ENCODE peak calls at places on chromosomes 16 and 17, in nine cellular contexts. X is RWPE1, N is GM12865, Q is adrenal gland, U is GM20000, K is IMR-90, M is stomach, P is BE2C, R is GM10248. D is an unnamed sample.

GRCh38 chr16:53745753-53746258 is 41.9 kb downstream of the FTO start:
- DNase-seq in R (no peak), Q (no peak), P (no peak), X (peak), U (no peak), N (no peak), K (peak), M (no peak), D (no peak)

GRCh38 chr16:17304814-17305169 is 166.0 kb downstream of the XYLT1 start:
- DNase-seq in M (no peak), U (no peak), K (peak), Q (peak), X (no peak), P (no peak), R (no peak), N (no peak), D (no peak)

GRCh38 chr16:89525146-89525913 is 17.1 kb downstream of the SPG7 start:
- DNase-seq in U (peak), Q (no peak), K (no peak), P (no peak), X (no peak), R (peak), N (peak), M (no peak), D (no peak)

GRCh38 chr17:16381496-16381820 is 567 bp downstream of the UBB start:
- DNase-seq in U (no peak), X (no peak), Q (peak), N (peak), R (no peak), P (no peak), K (peak), M (no peak), D (no peak)

GRCh38 chr16:11036040-11036439 is 91.7 kb downstream of the CLEC16A start:
- DNase-seq in M (peak), P (no peak), R (no peak), K (no peak), N (no peak), X (no peak), Q (no peak), U (no peak), D (no peak)

GRCh38 chr17:31593806-31594205 is 202.3 kb downstream of the RAB11FIP4 start:
- DNase-seq in X (peak), U (no peak), N (no peak), K (peak), M (no peak), Q (no peak), R (no peak), P (peak), D (no peak)

GRCh38 chr17:42679492-42680330 is 1.9 kb downstream of the CCR10 start:
- DNase-seq in P (peak), U (peak), Q (peak), K (peak), R (peak), X (peak), N (peak), M (peak), D (peak)

GRCh38 chr17:81402530-81402941 is 7.3 kb downstream of the BAHCC1 start:
- DNase-seq in K (no peak), U (no peak), X (no peak), P (no peak), M (no peak), R (no peak), Q (no peak), N (no peak), D (no peak)

GRCh38 chr16:65106792-65107191 is 15.1 kb downstream of the CDH11 start:
- DNase-seq in N (no peak), K (peak), P (no peak), Q (no peak), M (no peak), U (no peak), R (no peak), X (no peak), D (no peak)

GRCh38 chr17:31488982-31489294 is 97.5 kb downstream of the RAB11FIP4 start:
- DNase-seq in R (no peak), Q (no peak), K (no peak), X (peak), P (no peak), U (no peak), N (no peak), M (peak), D (no peak)

GRCh38 chr17:30323262-30323894 is 10.5 kb downstream of the TMIGD1 start:
- DNase-seq in P (no peak), Q (no peak), N (peak), U (no peak), K (no peak), X (no peak), M (no peak), R (no peak), D (no peak)

GRCh38 chr16:74607310-74607966 is 524 bp upstream of the GLG1 start:
- DNase-seq in M (no peak), U (peak), N (no peak), Q (no peak), X (no peak), R (no peak), P (no peak), K (no peak), D (no peak)

GRCh38 chr17:78689029-78689428 is 93.0 kb downstream of the CYTH1 start:
- DNase-seq in M (no peak), P (no peak), Q (no peak), N (peak), K (no peak), R (no peak), X (no peak), U (no peak), D (no peak)
- TF ChIP-seq CTCF in M (no peak), P (peak), Q (no peak), N (peak), K (no peak), R (peak), X (no peak), U (peak), D (no peak)

GRCh38 chr17:55513885-55514590 is 2.8 kb upstream of the SMIM36 start:
- DNase-seq in K (peak), M (peak), P (peak), R (peak), N (peak), X (peak), Q (peak), U (peak), D (peak)

GRCh38 chr17:55520402-55520801 is 9.2 kb upstream of the SMIM36 start:
- DNase-seq in N (no peak), P (no peak), R (no peak), M (no peak), U (no peak), X (no peak), K (no peak), Q (no peak), D (no peak)

GRCh38 chr17:55521193-55521592 is 9.9 kb upstream of the SMIM36 start:
- DNase-seq in P (no peak), U (no peak), M (no peak), X (no peak), Q (no peak), R (no peak), N (no peak), K (no peak), D (no peak)

DNA sequence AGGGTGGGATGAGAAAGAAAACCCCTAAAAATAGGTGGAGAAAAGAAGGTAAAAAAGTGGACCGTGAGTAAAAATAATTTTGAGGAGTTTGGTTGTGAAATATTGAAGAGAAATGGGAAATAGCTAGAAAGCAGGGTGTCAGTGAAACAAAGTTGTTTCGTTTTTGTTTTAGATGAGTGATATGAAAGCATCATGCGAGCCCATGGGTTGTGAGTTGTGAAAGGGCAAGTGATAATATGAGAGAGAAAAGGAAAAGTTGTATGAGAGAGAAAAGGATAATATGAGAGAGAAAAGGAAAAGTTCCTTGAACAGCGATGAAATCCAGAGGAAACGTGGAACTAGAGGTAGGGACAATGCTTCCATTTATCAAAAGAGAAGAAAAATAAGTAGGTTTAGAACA is 7.3 kb upstream of the SMIM36 start:
- DNase-seq in R (no peak), U (no peak), N (peak), K (no peak), Q (no peak), P (no peak), M (no peak), X (no peak), D (no peak)
- TF ChIP-seq CTCF in R (no peak), U (no peak), N (no peak), K (no peak), Q (no peak), P (no peak), M (no peak), X (no peak), D (no peak)

DNA sequence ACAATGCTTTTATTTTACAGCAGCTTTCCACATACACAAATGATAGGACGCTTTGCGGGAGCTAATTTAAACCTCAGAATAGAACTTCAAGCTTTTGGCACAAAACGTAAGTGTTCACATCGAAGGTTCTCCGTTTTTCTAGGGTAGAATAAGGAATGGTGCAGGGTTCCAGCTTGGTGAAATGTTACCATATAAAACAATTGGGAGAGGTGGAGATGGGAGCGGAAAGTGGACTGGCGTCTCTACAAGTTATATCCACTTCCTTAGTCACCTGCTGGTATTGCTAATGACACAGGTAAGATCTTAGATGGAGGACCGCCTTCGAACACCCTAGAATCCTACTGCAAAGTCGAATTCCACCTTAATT is 1.7 kb upstream of the NXN start:
- DNase-seq in U (no peak), M (no peak), Q (no peak), P (no peak), X (no peak), N (no peak), R (no peak), K (no peak), D (no peak)
- TF ChIP-seq CTCF in U (no peak), M (no peak), Q (no peak), P (no peak), X (no peak), N (no peak), R (no peak), K (no peak), D (no peak)

GRCh38 chr17:7844292-7845154 is 10.3 kb upstream of the TMEM88 start:
- DNase-seq in M (peak), X (peak), U (peak), Q (peak), P (peak), R (peak), N (peak), K (peak), D (peak)

GRCh38 chr17:7842380-7842949 is 8.4 kb downstream of the KDM6B start:
- DNase-seq in Q (peak), X (no peak), U (peak), M (peak), R (peak), N (peak), K (peak), P (peak), D (no peak)

GRCh38 chr17:7843536-7844291 is 9.7 kb downstream of the KDM6B start:
- DNase-seq in M (peak), N (peak), Q (peak), K (peak), P (peak), U (peak), X (peak), R (peak), D (peak)

GRCh38 chr17:7841622-7842379 is 7.8 kb downstream of the KDM6B start:
- DNase-seq in U (peak), M (peak), K (peak), Q (peak), P (peak), R (peak), X (peak), N (peak), D (peak)

DNA sequence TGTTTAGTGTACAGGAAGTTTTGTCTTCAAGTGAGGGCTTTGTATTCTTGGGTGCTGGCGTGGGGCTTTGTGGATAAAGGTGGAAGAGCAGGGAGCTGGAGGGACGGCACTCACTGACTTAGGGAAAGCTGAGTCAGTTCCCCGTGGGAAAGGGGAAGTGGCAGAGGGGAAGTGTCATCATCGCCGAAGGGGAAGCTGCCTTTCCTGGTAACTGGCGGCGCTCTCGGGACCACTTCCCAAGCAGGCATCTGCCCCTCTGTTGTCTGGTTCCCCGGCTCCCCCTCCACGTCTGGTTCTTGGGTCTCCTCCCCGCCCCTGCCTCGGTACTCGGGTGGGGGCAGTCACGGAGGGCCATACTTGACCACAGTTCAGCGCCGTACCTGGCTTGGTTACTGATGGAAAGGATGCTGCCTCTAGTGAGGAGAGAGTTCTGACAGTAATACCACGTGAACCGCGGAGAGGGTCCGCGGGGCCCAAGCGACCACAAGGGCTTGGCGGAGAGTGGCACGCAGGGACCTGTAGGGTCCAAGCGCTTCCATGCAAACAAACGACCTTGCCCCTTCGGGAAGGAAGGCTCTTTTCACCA is 9.0 kb downstream of the KDM6B start:
- DNase-seq in R (no peak), M (peak), K (peak), X (no peak), N (peak), U (no peak), Q (peak), P (peak), D (peak)
- TF ChIP-seq CTCF in R (no peak), M (no peak), K (no peak), X (no peak), N (no peak), U (no peak), Q (no peak), P (no peak), D (no peak)

GRCh38 chr17:2388705-2389099 is 12.2 kb downstream of the MNT start:
- DNase-seq in K (no peak), P (peak), Q (no peak), X (no peak), R (no peak), N (no peak), M (no peak), U (no peak), D (no peak)
- TF ChIP-seq CTCF in K (no peak), P (no peak), Q (no peak), X (no peak), R (no peak), N (no peak), M (no peak), U (no peak), D (no peak)

DNA sequence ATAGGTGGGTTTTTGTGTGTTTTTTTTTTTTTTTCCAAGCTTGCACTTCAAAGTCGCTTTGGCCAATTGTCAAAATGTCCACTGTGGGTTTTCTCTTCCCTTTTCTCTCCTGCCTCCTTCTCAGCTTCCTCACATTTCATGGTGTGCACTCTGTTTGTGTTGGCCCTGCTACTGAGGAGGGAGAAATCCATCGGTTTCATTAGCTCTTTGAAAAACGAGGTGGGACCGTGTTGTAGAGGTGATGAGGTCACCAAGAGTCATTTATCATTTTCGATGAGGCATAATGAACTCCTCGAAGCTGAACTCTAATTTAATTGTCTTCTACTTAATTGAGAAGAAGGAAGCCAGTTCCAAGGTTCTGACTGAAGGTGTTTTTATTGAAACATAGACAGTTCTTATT is 174.4 kb upstream of the TOX3 start:
- DNase-seq in K (no peak), N (no peak), M (no peak), P (no peak), R (no peak), X (no peak), U (no peak), Q (no peak), D (no peak)
- TF ChIP-seq CTCF in K (no peak), N (no peak), M (no peak), P (no peak), R (no peak), X (no peak), U (no peak), Q (no peak), D (no peak)

GRCh38 chr17:7380855-7381683 is at the start of gene TNK1:
- DNase-seq in X (peak), R (no peak), P (no peak), U (no peak), Q (peak), N (no peak), M (peak), K (no peak), D (no peak)
- TF ChIP-seq CTCF in X (no peak), R (no peak), P (no peak), U (no peak), Q (no peak), N (no peak), M (no peak), K (no peak), D (no peak)

DNA sequence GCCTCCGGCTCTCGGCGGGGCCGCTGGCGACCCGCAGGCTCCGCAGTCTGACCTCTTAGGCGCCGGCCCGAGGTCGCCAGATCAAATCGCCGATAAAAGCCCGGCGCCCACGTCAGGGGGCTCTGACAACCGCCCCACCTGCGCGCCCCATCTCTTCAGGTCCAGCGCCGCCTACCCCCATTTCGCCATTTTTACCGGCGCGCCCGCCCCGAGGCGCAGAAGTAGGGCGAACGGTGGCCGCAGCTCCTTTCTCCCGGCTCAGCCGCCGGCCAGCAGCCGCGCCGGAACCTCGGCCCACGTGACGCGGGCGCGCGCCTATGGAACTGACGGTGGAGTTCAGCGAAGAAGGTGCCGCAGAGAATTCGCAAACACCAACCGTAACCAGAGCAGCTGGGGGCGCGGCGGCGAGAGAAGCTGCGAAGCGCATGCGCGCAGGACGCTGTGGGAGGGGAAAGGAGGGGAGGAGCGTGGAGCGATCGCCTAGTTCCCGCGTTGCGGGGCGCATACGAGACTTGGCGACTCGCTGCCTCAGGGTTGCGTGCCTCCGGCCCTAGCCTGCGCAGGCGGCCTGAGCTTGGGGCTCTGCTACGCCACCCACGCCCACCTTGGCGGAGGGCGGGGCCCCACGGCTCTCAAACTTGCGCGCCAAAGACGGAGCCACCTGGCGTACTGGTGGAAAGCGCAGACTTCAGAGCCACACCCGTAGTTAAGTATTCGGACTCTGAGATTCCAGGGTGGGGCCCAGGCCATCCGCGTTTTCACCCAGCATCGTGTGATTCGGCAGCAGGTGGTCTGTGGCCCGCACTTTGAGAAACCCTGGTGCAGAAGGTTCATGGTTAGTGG is at the start of gene TRIM37:
- DNase-seq in U (peak), R (peak), Q (peak), M (peak), P (peak), N (peak), X (peak), K (peak), D (peak)
- TF ChIP-seq CTCF in U (no peak), R (no peak), Q (peak), M (no peak), P (no peak), N (no peak), X (peak), K (no peak), D (no peak)

DNA sequence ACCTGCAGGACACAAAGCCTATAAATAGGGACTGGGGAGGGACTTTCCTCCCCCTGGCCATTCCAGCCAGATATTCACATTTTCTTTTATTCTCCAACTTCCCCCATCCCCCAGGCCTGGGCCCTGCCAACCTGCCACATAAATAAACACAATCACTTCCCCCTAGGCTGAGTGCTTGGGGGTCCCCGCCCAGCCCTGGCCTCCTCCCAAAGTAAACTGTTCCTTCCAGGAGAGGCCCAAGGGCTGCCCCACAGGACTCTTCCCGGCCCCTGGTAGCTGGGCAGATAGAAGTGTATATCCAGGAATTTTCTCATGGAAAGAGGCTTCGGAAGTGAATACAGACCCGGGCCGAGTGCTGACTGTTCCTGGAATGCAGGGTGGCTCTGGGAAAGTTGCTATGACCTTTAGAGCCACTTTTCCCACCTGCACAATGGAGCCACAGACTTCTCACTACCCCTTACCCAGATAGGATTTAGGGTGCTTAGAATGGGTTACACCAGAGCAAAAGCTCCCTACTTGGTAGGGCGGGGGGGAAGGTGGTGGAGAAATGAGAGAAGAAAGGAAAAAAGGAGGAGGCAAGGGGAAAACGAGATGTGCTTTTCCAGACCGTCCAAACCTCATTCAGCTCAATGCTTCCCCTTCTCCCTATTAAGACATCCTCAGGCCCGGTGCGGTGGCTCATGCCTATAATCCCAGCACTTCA is 8.5 kb downstream of the CSF3 start:
- DNase-seq in M (peak), R (no peak), K (no peak), P (no peak), Q (peak), U (no peak), N (no peak), X (no peak), D (no peak)
- TF ChIP-seq CTCF in M (no peak), R (no peak), K (no peak), P (no peak), Q (no peak), U (no peak), N (no peak), X (no peak), D (no peak)

D was measured in activated B cell treated with CpG ODN at 0.5 μM for 24 hours.